ENCODE peak calls at places on chromosomes 7 and 10, in five cellular contexts. One of them, this sample, is unnamed.

GRCh38 chr7:17184805-17185689 is 113.4 kb upstream of the AHR start:
- DNase-seq in ascending aorta: no peak
- DNase-seq in effector CD4-positive, alpha-beta T cell: no peak
- DNase-seq in stimulated activated CD8-positive, alpha-beta memory T cell treated with anti-CD3 and anti-CD28 coated beads, Interleukin-12 subunit alpha, Interleukin-12 subunit beta, amount 100 ng/mL, for 4 hours: no peak
- DNase-seq in activated CD4-positive, alpha-beta memory T cell treated with anti-CD3 and anti-CD28 coated beads for 36 hours: no peak
- DNase-seq in this sample: no peak

GRCh38 chr10:69472544-69472943 is 21.3 kb downstream of the TSPAN15 start:
- DNase-seq in activated CD4-positive, alpha-beta memory T cell treated with anti-CD3 and anti-CD28 coated beads for 36 hours: no peak
- DNase-seq in ascending aorta: no peak
- DNase-seq in effector CD4-positive, alpha-beta T cell: no peak
- DNase-seq in stimulated activated CD8-positive, alpha-beta memory T cell treated with anti-CD3 and anti-CD28 coated beads, Interleukin-12 subunit alpha, Interleukin-12 subunit beta, amount 100 ng/mL, for 4 hours: no peak
- DNase-seq in this sample: no peak

GRCh38 chr7:36690514-36691187 is 33.6 kb downstream of the AOAH start:
- DNase-seq in stimulated activated CD8-positive, alpha-beta memory T cell treated with anti-CD3 and anti-CD28 coated beads, Interleukin-12 subunit alpha, Interleukin-12 subunit beta, amount 100 ng/mL, for 4 hours: no peak
- DNase-seq in effector CD4-positive, alpha-beta T cell: no peak
- DNase-seq in activated CD4-positive, alpha-beta memory T cell treated with anti-CD3 and anti-CD28 coated beads for 36 hours: peak
- DNase-seq in ascending aorta: no peak
- DNase-seq in this sample: no peak

GRCh38 chr10:105187243-105187642 is 546.2 kb downstream of the SORCS3 start:
- DNase-seq in ascending aorta: no peak
- DNase-seq in activated CD4-positive, alpha-beta memory T cell treated with anti-CD3 and anti-CD28 coated beads for 36 hours: no peak
- DNase-seq in effector CD4-positive, alpha-beta T cell: no peak
- DNase-seq in stimulated activated CD8-positive, alpha-beta memory T cell treated with anti-CD3 and anti-CD28 coated beads, Interleukin-12 subunit alpha, Interleukin-12 subunit beta, amount 100 ng/mL, for 4 hours: no peak
- DNase-seq in this sample: no peak

GRCh38 chr10:82564353-82565218 is 689.6 kb downstream of the NRG3 start:
- DNase-seq in stimulated activated CD8-positive, alpha-beta memory T cell treated with anti-CD3 and anti-CD28 coated beads, Interleukin-12 subunit alpha, Interleukin-12 subunit beta, amount 100 ng/mL, for 4 hours: no peak
- DNase-seq in activated CD4-positive, alpha-beta memory T cell treated with anti-CD3 and anti-CD28 coated beads for 36 hours: no peak
- DNase-seq in ascending aorta: no peak
- DNase-seq in effector CD4-positive, alpha-beta T cell: no peak
- DNase-seq in this sample: no peak

GRCh38 chr7:40979296-40979695 is 723.6 kb downstream of the INHBA start:
- DNase-seq in stimulated activated CD8-positive, alpha-beta memory T cell treated with anti-CD3 and anti-CD28 coated beads, Interleukin-12 subunit alpha, Interleukin-12 subunit beta, amount 100 ng/mL, for 4 hours: no peak
- DNase-seq in effector CD4-positive, alpha-beta T cell: no peak
- DNase-seq in ascending aorta: no peak
- DNase-seq in activated CD4-positive, alpha-beta memory T cell treated with anti-CD3 and anti-CD28 coated beads for 36 hours: no peak
- DNase-seq in this sample: no peak

GRCh38 chr7:99037327-99037940 is 106.5 kb downstream of the SMURF1 start:
- DNase-seq in stimulated activated CD8-positive, alpha-beta memory T cell treated with anti-CD3 and anti-CD28 coated beads, Interleukin-12 subunit alpha, Interleukin-12 subunit beta, amount 100 ng/mL, for 4 hours: no peak
- DNase-seq in effector CD4-positive, alpha-beta T cell: no peak
- DNase-seq in activated CD4-positive, alpha-beta memory T cell treated with anti-CD3 and anti-CD28 coated beads for 36 hours: no peak
- DNase-seq in ascending aorta: peak
- DNase-seq in this sample: no peak

GRCh38 chr10:4488924-4489323 is 337.1 kb upstream of the AKR1E2 start:
- DNase-seq in activated CD4-positive, alpha-beta memory T cell treated with anti-CD3 and anti-CD28 coated beads for 36 hours: no peak
- DNase-seq in ascending aorta: no peak
- DNase-seq in effector CD4-positive, alpha-beta T cell: no peak
- DNase-seq in stimulated activated CD8-positive, alpha-beta memory T cell treated with anti-CD3 and anti-CD28 coated beads, Interleukin-12 subunit alpha, Interleukin-12 subunit beta, amount 100 ng/mL, for 4 hours: no peak
- DNase-seq in this sample: no peak

GRCh38 chr10:31075434-31075833 is 43.8 kb upstream of the ZNF438 start:
- DNase-seq in effector CD4-positive, alpha-beta T cell: no peak
- DNase-seq in stimulated activated CD8-positive, alpha-beta memory T cell treated with anti-CD3 and anti-CD28 coated beads, Interleukin-12 subunit alpha, Interleukin-12 subunit beta, amount 100 ng/mL, for 4 hours: no peak
- DNase-seq in ascending aorta: no peak
- DNase-seq in activated CD4-positive, alpha-beta memory T cell treated with anti-CD3 and anti-CD28 coated beads for 36 hours: no peak
- DNase-seq in this sample: no peak

GRCh38 chr7:100598425-100598824 is 3.7 kb upstream of the PCOLCE start:
- DNase-seq in stimulated activated CD8-positive, alpha-beta memory T cell treated with anti-CD3 and anti-CD28 coated beads, Interleukin-12 subunit alpha, Interleukin-12 subunit beta, amount 100 ng/mL, for 4 hours: no peak
- DNase-seq in activated CD4-positive, alpha-beta memory T cell treated with anti-CD3 and anti-CD28 coated beads for 36 hours: no peak
- DNase-seq in ascending aorta: no peak
- DNase-seq in effector CD4-positive, alpha-beta T cell: no peak
- DNase-seq in this sample: no peak

GRCh38 chr7:85041599-85042216 is 145.1 kb downstream of the SEMA3D start:
- DNase-seq in effector CD4-positive, alpha-beta T cell: no peak
- DNase-seq in ascending aorta: peak
- DNase-seq in activated CD4-positive, alpha-beta memory T cell treated with anti-CD3 and anti-CD28 coated beads for 36 hours: peak
- DNase-seq in stimulated activated CD8-positive, alpha-beta memory T cell treated with anti-CD3 and anti-CD28 coated beads, Interleukin-12 subunit alpha, Interleukin-12 subunit beta, amount 100 ng/mL, for 4 hours: no peak
- DNase-seq in this sample: no peak

GRCh38 chr7:99008181-99008631 is 129.9 kb downstream of the TRRAP start:
- DNase-seq in stimulated activated CD8-positive, alpha-beta memory T cell treated with anti-CD3 and anti-CD28 coated beads, Interleukin-12 subunit alpha, Interleukin-12 subunit beta, amount 100 ng/mL, for 4 hours: no peak
- DNase-seq in ascending aorta: peak
- DNase-seq in activated CD4-positive, alpha-beta memory T cell treated with anti-CD3 and anti-CD28 coated beads for 36 hours: no peak
- DNase-seq in effector CD4-positive, alpha-beta T cell: no peak
- DNase-seq in this sample: no peak

GRCh38 chr10:131901181-131901829 is 497 bp downstream of the PPP2R2D start:
- DNase-seq in effector CD4-positive, alpha-beta T cell: peak
- DNase-seq in stimulated activated CD8-positive, alpha-beta memory T cell treated with anti-CD3 and anti-CD28 coated beads, Interleukin-12 subunit alpha, Interleukin-12 subunit beta, amount 100 ng/mL, for 4 hours: peak
- DNase-seq in ascending aorta: peak
- DNase-seq in activated CD4-positive, alpha-beta memory T cell treated with anti-CD3 and anti-CD28 coated beads for 36 hours: peak
- DNase-seq in this sample: peak

GRCh38 chr10:25226775-25227682 is 52.2 kb downstream of the GPR158 start:
- DNase-seq in stimulated activated CD8-positive, alpha-beta memory T cell treated with anti-CD3 and anti-CD28 coated beads, Interleukin-12 subunit alpha, Interleukin-12 subunit beta, amount 100 ng/mL, for 4 hours: no peak
- DNase-seq in effector CD4-positive, alpha-beta T cell: no peak
- DNase-seq in ascending aorta: no peak
- DNase-seq in activated CD4-positive, alpha-beta memory T cell treated with anti-CD3 and anti-CD28 coated beads for 36 hours: peak
- DNase-seq in this sample: no peak

GRCh38 chr10:95201736-95202135 is 7.7 kb downstream of the ACSM6 start:
- DNase-seq in stimulated activated CD8-positive, alpha-beta memory T cell treated with anti-CD3 and anti-CD28 coated beads, Interleukin-12 subunit alpha, Interleukin-12 subunit beta, amount 100 ng/mL, for 4 hours: no peak
- DNase-seq in activated CD4-positive, alpha-beta memory T cell treated with anti-CD3 and anti-CD28 coated beads for 36 hours: no peak
- DNase-seq in effector CD4-positive, alpha-beta T cell: no peak
- DNase-seq in ascending aorta: no peak
- DNase-seq in this sample: no peak

GRCh38 chr10:102635377-102635776 is 8.9 kb upstream of the TRIM8 start:
- DNase-seq in effector CD4-positive, alpha-beta T cell: no peak
- DNase-seq in ascending aorta: no peak
- DNase-seq in stimulated activated CD8-positive, alpha-beta memory T cell treated with anti-CD3 and anti-CD28 coated beads, Interleukin-12 subunit alpha, Interleukin-12 subunit beta, amount 100 ng/mL, for 4 hours: no peak
- DNase-seq in activated CD4-positive, alpha-beta memory T cell treated with anti-CD3 and anti-CD28 coated beads for 36 hours: no peak
- DNase-seq in this sample: no peak

GRCh38 chr7:112411186-112411795 is 39.0 kb upstream of the IFRD1 start:
- DNase-seq in activated CD4-positive, alpha-beta memory T cell treated with anti-CD3 and anti-CD28 coated beads for 36 hours: no peak
- DNase-seq in stimulated activated CD8-positive, alpha-beta memory T cell treated with anti-CD3 and anti-CD28 coated beads, Interleukin-12 subunit alpha, Interleukin-12 subunit beta, amount 100 ng/mL, for 4 hours: no peak
- DNase-seq in ascending aorta: no peak
- DNase-seq in effector CD4-positive, alpha-beta T cell: no peak
- DNase-seq in this sample: no peak

GRCh38 chr7:124188576-124188975 is 155.7 kb upstream of the TMEM229A start:
- DNase-seq in ascending aorta: no peak
- DNase-seq in stimulated activated CD8-positive, alpha-beta memory T cell treated with anti-CD3 and anti-CD28 coated beads, Interleukin-12 subunit alpha, Interleukin-12 subunit beta, amount 100 ng/mL, for 4 hours: no peak
- DNase-seq in effector CD4-positive, alpha-beta T cell: no peak
- DNase-seq in activated CD4-positive, alpha-beta memory T cell treated with anti-CD3 and anti-CD28 coated beads for 36 hours: no peak
- DNase-seq in this sample: no peak

GRCh38 chr7:88759216-88759955 is at the start of gene ZNF804B:
- DNase-seq in activated CD4-positive, alpha-beta memory T cell treated with anti-CD3 and anti-CD28 coated beads for 36 hours: peak
- DNase-seq in ascending aorta: no peak
- DNase-seq in effector CD4-positive, alpha-beta T cell: no peak
- DNase-seq in stimulated activated CD8-positive, alpha-beta memory T cell treated with anti-CD3 and anti-CD28 coated beads, Interleukin-12 subunit alpha, Interleukin-12 subunit beta, amount 100 ng/mL, for 4 hours: no peak
- DNase-seq in this sample: no peak

GRCh38 chr7:23076774-23077173 is 28.8 kb upstream of the KLHL7 start:
- DNase-seq in ascending aorta: no peak
- DNase-seq in stimulated activated CD8-positive, alpha-beta memory T cell treated with anti-CD3 and anti-CD28 coated beads, Interleukin-12 subunit alpha, Interleukin-12 subunit beta, amount 100 ng/mL, for 4 hours: no peak
- DNase-seq in effector CD4-positive, alpha-beta T cell: no peak
- DNase-seq in activated CD4-positive, alpha-beta memory T cell treated with anti-CD3 and anti-CD28 coated beads for 36 hours: no peak
- DNase-seq in this sample: no peak

GRCh38 chr7:41855798-41856197 is 152.9 kb upstream of the INHBA start:
- DNase-seq in effector CD4-positive, alpha-beta T cell: no peak
- DNase-seq in activated CD4-positive, alpha-beta memory T cell treated with anti-CD3 and anti-CD28 coated beads for 36 hours: no peak
- DNase-seq in ascending aorta: no peak
- DNase-seq in stimulated activated CD8-positive, alpha-beta memory T cell treated with anti-CD3 and anti-CD28 coated beads, Interleukin-12 subunit alpha, Interleukin-12 subunit beta, amount 100 ng/mL, for 4 hours: no peak
- DNase-seq in this sample: no peak

GRCh38 chr7:7922684-7923385 is 45.8 kb upstream of the GLCCI1 start:
- DNase-seq in effector CD4-positive, alpha-beta T cell: no peak
- DNase-seq in stimulated activated CD8-positive, alpha-beta memory T cell treated with anti-CD3 and anti-CD28 coated beads, Interleukin-12 subunit alpha, Interleukin-12 subunit beta, amount 100 ng/mL, for 4 hours: no peak
- DNase-seq in activated CD4-positive, alpha-beta memory T cell treated with anti-CD3 and anti-CD28 coated beads for 36 hours: no peak
- DNase-seq in ascending aorta: no peak
- DNase-seq in this sample: no peak

This sample was measured in T follicular helper cell.